ENCODE peak calls at places on chromosome 6, in seven cellular contexts. T is GM13976; P is effector CD8-positive, alpha-beta T cell; C is foreskin fibroblast; S is Daoy; V is anterior cingulate cortex; K is NCI-H1105. J is an unnamed sample.

GRCh38 chr6:112660626-112661025 is 313.5 kb downstream of the RFPL4B start:
- DNase-seq in T (no peak), P (no peak), C (no peak), S (no peak), V (no peak), K (no peak), J (no peak)

GRCh38 chr6:135871296-135871695 is 19.8 kb downstream of the PDE7B start:
- DNase-seq in T (no peak), P (no peak), C (peak), S (peak), V (no peak), K (no peak), J (no peak)

GRCh38 chr6:119138906-119139541 is 60.6 kb upstream of the FAM184A start:
- DNase-seq in T (peak), P (no peak), C (peak), S (no peak), V (no peak), K (no peak), J (no peak)

GRCh38 chr6:155495011-155495768 is 39.6 kb upstream of the NOX3 start:
- DNase-seq in T (no peak), P (no peak), C (peak), S (peak), V (no peak), K (no peak), J (peak)

GRCh38 chr6:137798846-137799245 is 68.2 kb upstream of the TNFAIP3 start:
- DNase-seq in T (no peak), P (no peak), C (no peak), S (no peak), V (no peak), K (no peak), J (no peak)

GRCh38 chr6:101730954-101731353 is 337.4 kb downstream of the GRIK2 start:
- DNase-seq in T (no peak), P (no peak), C (peak), S (no peak), V (no peak), K (no peak), J (no peak)

GRCh38 chr6:43803783-43804549 is 34.0 kb downstream of the VEGFA start:
- DNase-seq in T (no peak), P (no peak), C (peak), S (peak), V (no peak), K (no peak), J (no peak)

GRCh38 chr6:13990830-13991229 is 66.1 kb downstream of the RNF182 start:
- DNase-seq in T (no peak), P (no peak), C (no peak), S (no peak), V (no peak), K (no peak), J (no peak)

GRCh38 chr6:10641494-10641893 is 52.9 kb downstream of the C6orf52 start:
- DNase-seq in T (no peak), P (no peak), C (no peak), S (no peak), V (no peak), K (no peak), J (no peak)

GRCh38 chr6:127404133-127404532 is 55.1 kb downstream of the KIAA0408 start:
- DNase-seq in T (peak), P (no peak), C (no peak), S (no peak), V (no peak), K (no peak), J (no peak)

GRCh38 chr6:146364816-146365594 is 178.6 kb upstream of the RAB32 start:
- DNase-seq in T (no peak), P (no peak), C (peak), S (peak), V (no peak), K (no peak), J (no peak)

GRCh38 chr6:108106261-108106660 is 31.7 kb upstream of the OSTM1 start:
- DNase-seq in T (no peak), P (no peak), C (no peak), S (no peak), V (no peak), K (no peak), J (peak)

GRCh38 chr6:137646506-137646905 is 152.3 kb upstream of the OLIG3 start:
- DNase-seq in T (no peak), P (no peak), C (peak), S (no peak), V (no peak), K (no peak), J (no peak)

GRCh38 chr6:83429857-83430605 is 820 bp downstream of the ME1 start:
- DNase-seq in T (no peak), P (no peak), C (peak), S (peak), V (no peak), K (no peak), J (peak)

GRCh38 chr6:56693988-56694387 is 51.3 kb upstream of the DST start:
- DNase-seq in T (no peak), P (no peak), C (no peak), S (no peak), V (no peak), K (no peak), J (no peak)

GRCh38 chr6:41723936-41724637 is 11.3 kb downstream of the TFEB start:
- DNase-seq in T (no peak), P (no peak), C (no peak), S (no peak), V (no peak), K (no peak), J (no peak)

GRCh38 chr6:55089325-55089724 is 85.0 kb upstream of the HCRTR2 start:
- DNase-seq in T (no peak), P (no peak), C (no peak), S (no peak), V (no peak), K (no peak), J (no peak)

GRCh38 chr6:110999634-111000270 is 17.9 kb downstream of the RPF2 start:
- DNase-seq in T (no peak), P (no peak), C (peak), S (no peak), V (no peak), K (peak), J (no peak)

GRCh38 chr6:116564921-116565872 is 6.1 kb upstream of the RWDD1 start:
- DNase-seq in T (no peak), P (no peak), C (peak), S (no peak), V (no peak), K (peak), J (no peak)

GRCh38 chr6:106525111-106525884 is 104.0 kb downstream of the RTN4IP1 start:
- DNase-seq in T (peak), P (no peak), C (no peak), S (peak), V (no peak), K (no peak), J (no peak)

GRCh38 chr6:31128093-31128676 is 7.9 kb upstream of the CDSN start:
- DNase-seq in T (peak), P (peak), C (peak), S (peak), V (no peak), K (peak), J (peak)

GRCh38 chr6:11702796-11703130 is 75.8 kb downstream of the ADTRP start:
- DNase-seq in T (no peak), P (no peak), C (no peak), S (no peak), V (no peak), K (no peak), J (no peak)

GRCh38 chr6:110173506-110174132 is 5.9 kb downstream of the WASF1 start:
- DNase-seq in T (no peak), P (no peak), C (peak), S (no peak), V (no peak), K (no peak), J (no peak)

GRCh38 chr6:121594053-121594452 is 158.6 kb downstream of the GJA1 start:
- DNase-seq in T (no peak), P (no peak), C (no peak), S (no peak), V (no peak), K (no peak), J (no peak)

GRCh38 chr6:43021270-43022047 is at the start of gene RRP36:
- DNase-seq in T (peak), P (peak), C (peak), S (peak), V (no peak), K (peak), J (peak)

GRCh38 chr6:84749181-84749580 is 15.2 kb downstream of the TBX18 start:
- DNase-seq in T (no peak), P (no peak), C (no peak), S (no peak), V (no peak), K (no peak), J (no peak)

J was measured in NCI-H146.